ENCODE peak calls at places on chromosomes 3 and 15, in six cellular contexts. E, D, N, S, J and B are unnamed samples.

GRCh38 chr3:61638721-61639120 is 77.3 kb downstream of the PTPRG start:
- DNase-seq in E (no peak), D (no peak), N (no peak), S (no peak), J (no peak), B (no peak)

GRCh38 chr3:127543441-127543840 is 47.1 kb downstream of the TPRA1 start:
- DNase-seq in E (no peak), D (no peak), N (no peak), S (no peak), J (no peak), B (no peak)

GRCh38 chr15:91067026-91067425 is 33.0 kb upstream of the SV2B start:
- DNase-seq in E (no peak), D (no peak), N (no peak), S (no peak), J (no peak), B (no peak)

GRCh38 chr3:46849686-46850467 is 13.4 kb downstream of the MYL3 start:
- DNase-seq in E (no peak), D (no peak), N (no peak), S (no peak), J (no peak), B (no peak)

GRCh38 chr3:189340680-189341460 is 169.1 kb downstream of the TPRG1 start:
- DNase-seq in E (peak), D (no peak), N (no peak), S (no peak), J (no peak), B (peak)

GRCh38 chr3:15405448-15406050 is 21.8 kb downstream of the METTL6 start:
- DNase-seq in E (peak), D (no peak), N (no peak), S (no peak), J (peak), B (peak)

GRCh38 chr15:68830141-68830540 is 9.4 kb upstream of the ANP32A start:
- DNase-seq in E (no peak), D (no peak), N (no peak), S (no peak), J (no peak), B (no peak)

GRCh38 chr3:113536627-113537101 is 4.3 kb downstream of the SIDT1 start:
- DNase-seq in E (no peak), D (no peak), N (no peak), S (no peak), J (peak), B (no peak)

GRCh38 chr3:46923559-46924350 is 46.2 kb downstream of the PTH1R start:
- DNase-seq in E (peak), D (no peak), N (no peak), S (no peak), J (peak), B (peak)

GRCh38 chr15:38169982-38170381 is 82.7 kb upstream of the SPRED1 start:
- DNase-seq in E (no peak), D (no peak), N (no peak), S (no peak), J (no peak), B (no peak)

GRCh38 chr3:32913790-32914446 is 37.5 kb upstream of the CCR4 start:
- DNase-seq in E (no peak), D (no peak), N (no peak), S (no peak), J (no peak), B (no peak)

GRCh38 chr15:98842192-98842972 is 165.2 kb downstream of the PGPEP1L start:
- DNase-seq in E (no peak), D (no peak), N (no peak), S (no peak), J (no peak), B (no peak)

GRCh38 chr15:69074011-69074842 is 59.7 kb downstream of the NOX5 start:
- DNase-seq in E (peak), D (no peak), N (no peak), S (no peak), J (no peak), B (peak)

GRCh38 chr3:186452517-186452916 is 90.5 kb upstream of the DGKG start:
- DNase-seq in E (no peak), D (no peak), N (no peak), S (no peak), J (no peak), B (no peak)

GRCh38 chr15:67735896-67736295 is 89.4 kb upstream of the SKOR1 start:
- DNase-seq in E (no peak), D (no peak), N (no peak), S (no peak), J (no peak), B (no peak)